ENCODE peak calls at places on chromosomes 11 and 22, in ten cellular contexts. X, H, I, R, S, Y, G, K, V and U are unnamed samples.

GRCh38 chr11:100576044-100577021 is 110.8 kb upstream of the ARHGAP42 start:
- DNase-seq in I (no peak), Y (peak), H (peak), R (peak), V (no peak), G (peak), K (no peak), X (peak), S (peak), U (peak)

GRCh38 chr11:32121012-32121411 is 30.1 kb downstream of the RCN1 start:
- DNase-seq in Y (no peak), X (no peak), S (no peak), R (no peak), G (no peak), H (no peak), V (no peak), I (no peak), K (no peak), U (no peak)

GRCh38 chr11:75474878-75475766 is 42.1 kb upstream of the KLHL35 start:
- DNase-seq in I (no peak), H (peak), Y (peak), X (peak), R (peak), G (no peak), K (peak), V (no peak), S (peak), U (peak)

GRCh38 chr11:124877631-124878496 is 12.6 kb downstream of the ROBO3 start:
- DNase-seq in H (no peak), I (no peak), K (no peak), S (no peak), V (no peak), X (no peak), R (no peak), Y (no peak), G (no peak), U (no peak)

GRCh38 chr11:8357891-8358566 is 94.4 kb upstream of the LMO1 start:
- DNase-seq in G (no peak), S (no peak), I (no peak), R (no peak), V (no peak), H (no peak), K (no peak), Y (no peak), X (no peak), U (no peak)

GRCh38 chr11:107702723-107703122 is 9.1 kb downstream of the SLN start:
- DNase-seq in X (no peak), Y (no peak), H (no peak), R (no peak), G (no peak), S (peak), I (no peak), K (no peak), V (no peak), U (no peak)

GRCh38 chr11:118679483-118679882 is at the start of gene TREH:
- DNase-seq in X (no peak), G (no peak), K (peak), V (no peak), Y (no peak), S (no peak), H (no peak), R (no peak), I (no peak), U (no peak)

GRCh38 chr11:118435233-118435892 is 929 bp upstream of the KMT2A start:
- DNase-seq in X (peak), V (no peak), K (peak), R (peak), H (peak), Y (no peak), G (peak), I (no peak), S (peak), U (peak)

GRCh38 chr22:31489632-31490495 is at the start of gene EIF4ENIF1:
- DNase-seq in G (peak), I (peak), Y (peak), V (peak), K (peak), H (peak), X (peak), S (peak), R (peak), U (peak)

GRCh38 chr11:130146797-130147196 is 12.8 kb upstream of the ST14 start:
- DNase-seq in X (no peak), K (peak), G (no peak), H (peak), I (no peak), R (no peak), V (no peak), Y (no peak), S (no peak), U (no peak)

GRCh38 chr11:71115770-71116434 is 136.5 kb downstream of the SHANK2 start:
- DNase-seq in V (no peak), X (no peak), Y (no peak), R (no peak), K (no peak), G (no peak), S (no peak), H (no peak), I (no peak), U (no peak)

GRCh38 chr11:67488155-67488480 is 5.3 kb downstream of the AIP start:
- DNase-seq in X (no peak), V (no peak), K (no peak), H (no peak), R (no peak), S (no peak), G (no peak), Y (no peak), I (no peak), U (no peak)

GRCh38 chr11:92046103-92046502 is 178.5 kb upstream of the FAT3 start:
- DNase-seq in Y (no peak), G (no peak), H (no peak), S (no peak), K (no peak), R (no peak), X (no peak), V (no peak), I (no peak), U (no peak)

GRCh38 chr22:49751318-49751967 is 76.2 kb downstream of the BRD1 start:
- DNase-seq in H (no peak), I (no peak), V (no peak), Y (no peak), S (no peak), K (no peak), X (no peak), G (no peak), R (no peak), U (peak)

GRCh38 chr11:17563248-17563647 is 16.2 kb downstream of the OTOG start:
- DNase-seq in Y (no peak), K (no peak), R (no peak), G (no peak), H (no peak), S (no peak), X (no peak), V (no peak), I (no peak), U (no peak)

GRCh38 chr22:39997939-39998726 is 3.4 kb downstream of the FAM83F start:
- DNase-seq in K (peak), X (peak), G (no peak), R (peak), S (peak), V (no peak), Y (no peak), H (no peak), I (no peak), U (no peak)

GRCh38 chr11:27472398-27473016 is at the start of gene LGR4:
- DNase-seq in I (peak), S (peak), G (peak), H (no peak), R (peak), V (peak), Y (peak), K (peak), X (peak), U (peak)

GRCh38 chr11:844693-845644 is 2.3 kb downstream of the TSPAN4 start:
- DNase-seq in I (no peak), Y (no peak), S (peak), G (peak), X (peak), R (peak), K (peak), V (peak), H (peak), U (peak)

GRCh38 chr11:33690290-33691050 is 10.2 kb downstream of the C11orf91 start:
- DNase-seq in H (no peak), Y (peak), R (no peak), S (peak), X (peak), I (no peak), G (peak), V (peak), K (no peak), U (no peak)

GRCh38 chr11:117941163-117941707 is 12.0 kb upstream of the TMPRSS13 start:
- DNase-seq in R (no peak), I (no peak), Y (no peak), K (no peak), V (peak), S (no peak), H (no peak), G (no peak), X (no peak), U (no peak)

DNA sequence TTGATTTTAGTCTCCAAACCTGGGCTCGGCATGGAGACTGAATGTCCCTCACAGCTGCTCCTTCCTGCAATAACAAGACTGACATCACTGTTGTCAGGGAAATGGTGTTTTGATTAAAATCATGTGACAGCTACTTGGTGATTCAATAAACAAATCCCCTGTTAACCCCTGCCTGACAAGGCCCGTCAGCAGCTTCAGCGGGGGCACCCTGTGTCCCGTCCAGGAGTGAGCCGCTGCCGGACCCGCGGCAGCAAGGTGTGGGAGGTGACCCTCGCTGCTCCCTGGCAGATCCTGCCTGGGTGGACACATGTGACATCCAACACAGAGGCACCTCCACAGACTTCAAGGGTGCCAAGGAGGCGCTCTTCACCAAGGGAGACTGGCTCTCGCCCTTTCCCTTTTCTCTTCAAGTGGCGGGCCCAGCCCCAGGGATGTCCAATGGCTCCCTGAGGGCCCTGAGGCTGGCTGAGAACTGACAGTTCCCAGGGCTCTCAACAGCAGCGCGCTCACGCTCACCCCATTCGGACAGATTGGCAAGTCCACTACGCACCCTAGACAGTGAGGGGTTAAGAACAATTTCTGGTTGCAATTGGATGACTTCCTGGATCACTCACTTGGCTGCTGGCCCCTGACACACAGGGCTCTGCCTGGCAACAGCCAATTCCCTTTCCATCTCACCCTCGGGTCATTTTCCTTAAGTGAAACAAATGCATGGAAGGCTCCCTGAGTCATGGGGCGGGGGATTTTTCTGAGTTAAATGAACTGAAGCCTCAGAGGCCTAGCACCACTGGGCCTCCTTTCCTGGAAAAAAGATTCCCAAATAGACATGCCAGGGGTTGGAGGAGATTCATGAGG is 30.7 kb downstream of the PPP2R1B start:
- DNase-seq in H (no peak), S (peak), X (peak), K (peak), V (peak), R (peak), I (no peak), Y (peak), G (peak), U (no peak)
- TF ChIP-seq CTCF in H (no peak), S (peak), X (no peak), K (no peak), V (no peak), R (no peak), I (no peak), Y (no peak), G (no peak), U (no peak)

DNA sequence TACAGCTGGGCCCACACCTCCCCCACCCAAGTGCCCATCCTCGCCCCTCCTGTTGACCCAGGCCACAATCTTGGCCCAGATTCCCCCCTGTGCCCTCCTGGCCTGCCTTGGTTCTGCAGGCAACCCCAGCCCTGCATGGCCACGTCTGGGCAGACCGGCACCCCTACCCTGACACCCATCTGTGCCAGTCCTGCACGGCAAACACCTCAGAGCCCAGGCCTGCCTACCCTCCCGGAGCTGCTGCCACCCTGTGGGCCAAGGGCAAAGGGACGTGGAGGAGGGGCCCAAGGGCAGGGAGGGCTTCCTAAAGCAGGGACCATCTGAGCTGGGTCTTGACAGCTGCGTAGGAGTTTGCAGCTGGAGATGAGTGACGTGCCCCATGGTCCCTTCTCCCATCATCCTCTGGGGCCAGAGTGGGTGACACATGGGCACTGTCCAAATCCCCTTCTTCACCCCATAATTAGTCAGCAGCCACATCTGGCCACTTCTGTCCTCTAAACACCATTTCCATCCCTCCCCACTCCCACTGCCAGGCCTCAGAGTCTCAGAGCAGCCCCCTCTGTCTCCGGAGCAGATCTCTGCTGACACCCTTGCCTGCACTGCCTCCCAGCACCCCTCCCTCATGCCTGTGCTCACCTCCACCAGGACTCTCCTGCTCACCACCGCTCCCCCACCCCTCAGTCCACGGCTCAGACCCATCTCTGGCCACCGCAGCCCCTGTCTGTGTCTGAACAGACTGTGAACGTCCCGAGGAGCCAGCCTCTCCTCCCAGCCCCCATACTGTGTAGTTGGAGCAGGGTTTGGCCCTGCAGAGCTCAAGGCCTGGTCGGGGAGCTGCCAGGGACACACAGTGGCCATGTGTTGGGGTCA is 35.6 kb upstream of the PPARA start:
- DNase-seq in R (no peak), V (no peak), Y (no peak), I (no peak), G (no peak), H (no peak), X (no peak), K (no peak), S (no peak), U (no peak)
- TF ChIP-seq CTCF in R (no peak), V (no peak), Y (no peak), I (peak), G (no peak), H (peak), X (no peak), K (no peak), S (no peak), U (no peak)

GRCh38 chr22:43895986-43896645 is 4.3 kb upstream of the PNPLA5 start:
- DNase-seq in V (no peak), K (no peak), H (no peak), R (no peak), G (no peak), S (no peak), X (no peak), I (no peak), Y (no peak), U (no peak)

GRCh38 chr22:43893266-43893665 is 1.5 kb upstream of the PNPLA5 start:
- DNase-seq in K (no peak), R (no peak), G (no peak), H (no peak), V (no peak), X (no peak), Y (no peak), I (no peak), S (no peak), U (no peak)

GRCh38 chr22:43892183-43892894 is 526 bp upstream of the PNPLA5 start:
- DNase-seq in K (no peak), G (no peak), S (no peak), Y (no peak), R (no peak), V (no peak), X (no peak), I (no peak), H (no peak), U (no peak)

GRCh38 chr22:43891360-43892182 is at the start of gene PNPLA5:
- DNase-seq in H (no peak), R (peak), V (peak), K (no peak), G (no peak), S (peak), X (peak), Y (peak), I (no peak), U (no peak)

DNA sequence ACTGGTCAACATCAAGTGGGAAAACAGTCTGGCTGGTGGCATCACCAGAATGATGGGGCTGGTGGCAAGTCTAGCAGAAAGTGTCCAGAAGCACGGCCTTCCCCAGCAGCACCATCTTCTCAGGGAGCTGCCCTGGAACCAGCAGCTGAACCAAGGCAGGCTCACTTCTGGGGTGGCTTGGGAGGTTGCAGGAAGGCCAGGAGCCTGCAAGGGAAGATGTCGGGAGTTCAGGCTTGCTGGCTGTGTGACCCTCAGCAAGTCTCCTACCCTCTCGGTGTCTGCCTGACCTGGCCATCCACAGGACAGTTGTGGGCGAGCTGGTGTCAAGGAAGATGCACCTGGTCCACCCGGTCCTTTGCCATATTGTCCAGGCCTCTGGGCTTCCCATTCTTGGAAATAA is 2.3 kb upstream of the PNPLA5 start:
- DNase-seq in G (no peak), I (no peak), S (no peak), X (no peak), H (no peak), V (no peak), Y (no peak), K (no peak), R (no peak), U (no peak)
- TF ChIP-seq CTCF in G (no peak), I (no peak), S (no peak), X (no peak), H (no peak), V (no peak), Y (no peak), K (no peak), R (no peak), U (no peak)

GRCh38 chr11:119861160-119861559 is 132.2 kb upstream of the NECTIN1 start:
- DNase-seq in X (no peak), V (no peak), Y (no peak), K (no peak), S (no peak), H (no peak), R (no peak), G (no peak), I (no peak), U (no peak)
- TF ChIP-seq CTCF in X (no peak), V (no peak), Y (no peak), K (no peak), S (no peak), H (no peak), R (no peak), G (no peak), I (peak), U (no peak)